ENCODE peak calls at places on chromosomes 12 and 14, in four cellular contexts. K is lower leg skin, V is epithelial cell of proximal tubule, X is skeletal muscle cell. J is an unnamed sample.

GRCh38 chr12:132108211-132108832 is 35.8 kb downstream of the DDX51 start:
- DNase-seq in K (no peak), V (no peak), X (no peak), J (no peak)

GRCh38 chr12:99810718-99811593 is 163.4 kb downstream of the GARIN6 start:
- DNase-seq in K (no peak), V (no peak), X (no peak), J (no peak)

GRCh38 chr12:108548954-108549521 is 11.9 kb downstream of the SART3 start:
- DNase-seq in K (no peak), V (no peak), X (no peak), J (no peak)

GRCh38 chr12:113299619-113300237 is 35.2 kb downstream of the SLC8B1 start:
- DNase-seq in K (peak; percentile 51), V (peak; percentile 41), X (peak; percentile 34), J (peak; percentile 39)

GRCh38 chr12:105337391-105337790 is 6.9 kb downstream of the C12orf75 start:
- DNase-seq in K (no peak), V (no peak), X (no peak), J (no peak)

GRCh38 chr12:17918013-17918412 is 172.0 kb downstream of the RERGL start:
- DNase-seq in K (no peak), V (no peak), X (no peak), J (no peak)

GRCh38 chr12:6839482-6840201 is 1.1 kb upstream of the GNB3 start:
- DNase-seq in K (no peak), V (no peak), X (no peak), J (no peak)

GRCh38 chr12:112837629-112838191 is 46.2 kb downstream of the RPH3A start:
- DNase-seq in K (no peak), V (peak; percentile 25), X (no peak), J (no peak)

GRCh38 chr14:103808403-103809001 is 38.9 kb downstream of the PPP1R13B start:
- DNase-seq in K (peak; percentile 77), V (no peak), X (no peak), J (peak; percentile 39)

GRCh38 chr12:118188690-118189371 is 52.9 kb downstream of the PEBP1 start:
- DNase-seq in K (no peak), V (no peak), X (peak; percentile 18), J (no peak)

GRCh38 chr12:78938341-78939084 is 73.9 kb downstream of the SYT1 start:
- DNase-seq in K (no peak), V (no peak), X (no peak), J (no peak)

GRCh38 chr12:61071015-61071414 is 1189.2 kb upstream of the USP15 start:
- DNase-seq in K (no peak), V (no peak), X (no peak), J (no peak)

GRCh38 chr14:56338674-56339073 is 220.5 kb downstream of the PELI2 start:
- DNase-seq in K (no peak), V (no peak), X (no peak), J (no peak)

GRCh38 chr12:442235-442884 is 17.4 kb upstream of the B4GALNT3 start:
- DNase-seq in K (peak; percentile 54), V (no peak), X (no peak), J (peak; percentile 24)

GRCh38 chr12:124862768-124863408 is 776 bp downstream of the SCARB1 start:
- DNase-seq in K (no peak), V (no peak), X (no peak), J (no peak)

GRCh38 chr14:101875041-101875725 is 89.2 kb upstream of the DYNC1H1 start:
- DNase-seq in K (no peak), V (no peak), X (no peak), J (no peak)

GRCh38 chr12:34347367-34347766 is 325.1 kb downstream of the ALG10 start:
- DNase-seq in K (no peak), V (no peak), X (no peak), J (no peak)

GRCh38 chr14:104972301-104973211 is 5.6 kb downstream of the AHNAK2 start:
- DNase-seq in K (peak; percentile 85), V (no peak), X (no peak), J (no peak)

GRCh38 chr12:4483885-4484823 is 38.5 kb upstream of the FGF6 start:
- DNase-seq in K (no peak), V (no peak), X (no peak), J (no peak)

GRCh38 chr14:34693228-34693939 is 21.0 kb downstream of the CFL2 start:
- DNase-seq in K (no peak), V (no peak), X (no peak), J (no peak)

GRCh38 chr12:94023879-94024278 is 124.5 kb upstream of the PLXNC1 start:
- DNase-seq in K (no peak), V (no peak), X (no peak), J (no peak)

GRCh38 chr14:33675415-33676130 is 275.3 kb downstream of the EGLN3 start:
- DNase-seq in K (no peak), V (no peak), X (no peak), J (no peak)

GRCh38 chr12:124361074-124361965 is 66.4 kb downstream of the RFLNA start:
- DNase-seq in K (no peak), V (no peak), X (no peak), J (no peak)

GRCh38 chr12:80622271-80622670 is 85.2 kb upstream of the MYF6 start:
- DNase-seq in K (no peak), V (no peak), X (no peak), J (no peak)

GRCh38 chr14:94473666-94474410 is 2.2 kb downstream of the SERPINA9 start:
- DNase-seq in K (no peak), V (no peak), X (no peak), J (no peak)

GRCh38 chr14:105026789-105027563 is 6.1 kb upstream of the CDCA4 start:
- DNase-seq in K (no peak), V (no peak), X (no peak), J (no peak)

GRCh38 chr14:32938719-32939253 is at the start of gene NPAS3:
- DNase-seq in K (no peak), V (no peak), X (no peak), J (no peak)

GRCh38 chr12:108587826-108588225 is 10.1 kb downstream of the TMEM119 start:
- DNase-seq in K (no peak), V (no peak), X (no peak), J (no peak)

GRCh38 chr12:44869503-44869902 is 6.6 kb downstream of the NELL2 start:
- DNase-seq in K (no peak), V (no peak), X (no peak), J (no peak)

GRCh38 chr12:93317227-93317626 is 60.5 kb upstream of the NUDT4 start:
- DNase-seq in K (no peak), V (no peak), X (no peak), J (no peak)

GRCh38 chr12:52191841-52192791 is at the start of gene KRT80:
- DNase-seq in K (peak; percentile 91), V (peak; percentile 94), X (peak; percentile 96), J (peak; percentile 98)

GRCh38 chr14:74612346-74613021 is 447 bp upstream of the LTBP2 start:
- DNase-seq in K (no peak), V (no peak), X (no peak), J (no peak)

GRCh38 chr14:104660597-104660996 is 28.8 kb upstream of the INF2 start:
- DNase-seq in K (no peak), V (no peak), X (no peak), J (no peak)

GRCh38 chr14:77043177-77043983 is 14.9 kb upstream of the IRF2BPL start:
- DNase-seq in K (no peak), V (no peak), X (peak; percentile 83), J (no peak)

GRCh38 chr12:114414031-114414865 is 8.3 kb upstream of the TBX5 start:
- DNase-seq in K (no peak), V (no peak), X (no peak), J (no peak)
- H3K4me3 ChIP-seq in K (no peak overlapping the region), V (no peak overlapping the region), X (no peak overlapping the region), J (peak overlapping the region; percentile 88)

GRCh38 chr12:89786177-89786810 is 77.7 kb upstream of the ATP2B1 start:
- DNase-seq in K (no peak), V (no peak), X (no peak), J (no peak)

GRCh38 chr12:89781961-89782360 is 73.3 kb upstream of the ATP2B1 start:
- DNase-seq in K (no peak), V (no peak), X (no peak), J (no peak)

GRCh38 chr12:89782807-89783206 is 74.2 kb upstream of the ATP2B1 start:
- DNase-seq in K (no peak), V (no peak), X (no peak), J (no peak)

GRCh38 chr12:89781161-89781560 is 72.5 kb upstream of the ATP2B1 start:
- DNase-seq in K (no peak), V (no peak), X (no peak), J (no peak)

DNA sequence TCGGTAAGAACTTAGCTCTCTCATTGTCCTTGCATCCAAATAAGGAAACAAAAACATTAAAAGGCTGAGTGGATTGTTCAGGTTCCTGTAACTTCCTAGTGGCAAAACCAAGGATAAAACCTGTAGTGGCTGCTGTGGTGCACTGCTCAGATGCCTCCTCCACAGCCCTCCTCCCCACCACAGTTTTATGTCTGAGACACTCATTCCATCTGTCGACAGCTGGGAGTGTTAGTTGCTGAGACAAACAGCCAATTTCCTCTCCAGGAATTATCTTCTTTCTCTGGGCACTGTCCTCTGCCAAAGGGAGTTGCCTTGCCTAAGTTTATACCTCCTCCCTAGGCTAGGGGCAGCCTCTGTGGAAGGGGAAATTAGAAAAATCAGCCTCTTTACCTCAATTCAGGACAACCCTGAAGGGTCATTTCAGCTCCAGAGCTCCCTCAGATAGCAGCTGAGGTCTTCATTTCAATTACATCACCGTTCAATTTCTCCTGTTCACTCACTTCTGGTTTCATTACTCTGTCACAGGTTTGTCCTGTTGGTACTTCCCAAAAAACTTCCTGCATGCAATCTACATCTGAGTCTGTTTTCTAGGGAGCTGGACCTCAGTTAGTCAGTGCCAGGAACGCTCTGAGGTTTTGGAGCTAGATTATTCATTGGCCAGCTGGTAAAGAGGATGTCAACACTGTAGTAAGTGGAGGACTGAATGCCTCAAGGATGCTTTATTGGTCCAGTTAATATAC is 74.9 kb upstream of the ATP2B1 start:
- DNase-seq in K (no peak), V (no peak), X (peak; percentile 53), J (no peak)
- H3K4me3 ChIP-seq in K (no peak overlapping the region), V (no peak overlapping the region), X (no peak overlapping the region), J (no peak overlapping the region)

GRCh38 chr12:21806255-21806654 is 31.7 kb upstream of the KCNJ8 start:
- DNase-seq in K (no peak), V (no peak), X (no peak), J (no peak)
- H3K4me3 ChIP-seq in K (no peak overlapping the region), V (no peak overlapping the region), X (no peak overlapping the region), J (no peak overlapping the region)

GRCh38 chr12:54006700-54007220 is 2.0 kb upstream of the HOXC8 start:
- DNase-seq in K (no peak), V (no peak), X (no peak), J (no peak)
- H3K4me3 ChIP-seq in K (no peak overlapping the region), V (peak overlapping the region; percentile 53), X (peak overlapping the region; percentile 37), J (no peak overlapping the region)

GRCh38 chr12:3200032-3200617 is 122.9 kb downstream of the TSPAN9 start:
- DNase-seq in K (no peak), V (no peak), X (no peak), J (no peak)
- H3K4me3 ChIP-seq in K (peak overlapping the region; percentile 20), V (peak overlapping the region; percentile 26), X (peak overlapping the region; percentile 59), J (peak overlapping the region; percentile 53)

GRCh38 chr12:70920251-70920851 is at the start of gene PTPRR:
- DNase-seq in K (no peak), V (no peak), X (no peak), J (no peak)
- H3K4me3 ChIP-seq in K (no peak within 1 kb of the TSS), V (peak within 1 kb of the TSS; percentile 18), X (peak within 1 kb of the TSS; percentile 15), J (no peak within 1 kb of the TSS)